ENCODE peak calls at places on chromosome 5, in five cellular contexts. N, O, F, V and B are unnamed samples.

GRCh38 chr5:109688647-109688998 is 1.1 kb upstream of the MAN2A1 start:
- DNase-seq in N (no peak), O (peak), F (peak), V (peak), B (no peak)

GRCh38 chr5:67879619-67880357 is 335.8 kb upstream of the PIK3R1 start:
- DNase-seq in N (no peak), O (no peak), F (no peak), V (no peak), B (no peak)

GRCh38 chr5:78518365-78519197 is 130.0 kb downstream of the LHFPL2 start:
- DNase-seq in N (peak), O (no peak), F (no peak), V (no peak), B (peak)

GRCh38 chr5:172479034-172479783 is 24.9 kb upstream of the SH3PXD2B start:
- DNase-seq in N (peak), O (peak), F (peak), V (peak), B (peak)

GRCh38 chr5:39461007-39461682 is 36.4 kb upstream of the DAB2 start:
- DNase-seq in N (peak), O (no peak), F (peak), V (peak), B (no peak)

GRCh38 chr5:173733831-173734491 is 117.5 kb upstream of the BOD1 start:
- DNase-seq in N (no peak), O (no peak), F (no peak), V (peak), B (no peak)

GRCh38 chr5:43711496-43711895 is 108.5 kb downstream of the NNT start:
- DNase-seq in N (no peak), O (no peak), F (no peak), V (no peak), B (no peak)

GRCh38 chr5:114361724-114362196 is at the start of gene KCNN2:
- DNase-seq in N (peak), O (no peak), F (peak), V (no peak), B (peak)

GRCh38 chr5:135364416-135365262 is 34.4 kb downstream of the MACROH2A1 start:
- DNase-seq in N (no peak), O (no peak), F (no peak), V (no peak), B (no peak)

GRCh38 chr5:82594097-82594496 is 315.9 kb upstream of the RPS23 start:
- DNase-seq in N (no peak), O (no peak), F (no peak), V (no peak), B (no peak)

GRCh38 chr5:116626272-116626723 is 51.7 kb upstream of the SEMA6A start:
- DNase-seq in N (peak), O (no peak), F (peak), V (no peak), B (peak)

GRCh38 chr5:78586251-78586650 is 62.3 kb downstream of the LHFPL2 start:
- DNase-seq in N (peak), O (peak), F (no peak), V (no peak), B (peak)

GRCh38 chr5:173850664-173851063 is 37.5 kb upstream of the CPEB4 start:
- DNase-seq in N (no peak), O (no peak), F (no peak), V (no peak), B (no peak)

GRCh38 chr5:38465045-38465444 is 91.4 kb downstream of the LIFR start:
- DNase-seq in N (peak), O (no peak), F (no peak), V (no peak), B (peak)

GRCh38 chr5:128264567-128264966 is 181.0 kb downstream of the SLC12A2 start:
- DNase-seq in N (no peak), O (no peak), F (no peak), V (no peak), B (no peak)

GRCh38 chr5:17154211-17154996 is 63.0 kb upstream of the BASP1 start:
- DNase-seq in N (no peak), O (no peak), F (no peak), V (no peak), B (no peak)

GRCh38 chr5:155514105-155514563 is 500.6 kb downstream of the KIF4B start:
- DNase-seq in N (no peak), O (no peak), F (no peak), V (no peak), B (no peak)

GRCh38 chr5:127012933-127013332 is 17.4 kb downstream of the MARCHF3 start:
- DNase-seq in N (no peak), O (no peak), F (no peak), V (no peak), B (no peak)

GRCh38 chr5:6424700-6425099 is 24.0 kb upstream of the UBE2QL1 start:
- DNase-seq in N (no peak), O (no peak), F (no peak), V (no peak), B (no peak)

GRCh38 chr5:39906146-39906545 is 481.4 kb upstream of the DAB2 start:
- DNase-seq in N (no peak), O (no peak), F (no peak), V (no peak), B (no peak)

GRCh38 chr5:145666591-145666990 is 168.6 kb downstream of the PRELID2 start:
- DNase-seq in N (no peak), O (no peak), F (no peak), V (no peak), B (no peak)

GRCh38 chr5:128920345-128921215 is 44.7 kb upstream of the SLC27A6 start:
- DNase-seq in N (no peak), O (no peak), F (no peak), V (no peak), B (no peak)

GRCh38 chr5:121982500-121983261 is 20.9 kb downstream of the SRFBP1 start:
- DNase-seq in N (no peak), O (no peak), F (no peak), V (no peak), B (no peak)

GRCh38 chr5:91219141-91219802 is 163.8 kb downstream of the ARRDC3 start:
- DNase-seq in N (peak), O (no peak), F (no peak), V (no peak), B (no peak)

GRCh38 chr5:179256229-179257189 is 88.8 kb downstream of the ADAMTS2 start:
- DNase-seq in N (peak), O (no peak), F (no peak), V (no peak), B (no peak)

GRCh38 chr5:178216088-178216534 is 11.8 kb downstream of the HNRNPAB start:
- DNase-seq in N (no peak), O (no peak), F (no peak), V (peak), B (no peak)

GRCh38 chr5:123937230-123937629 is 425.3 kb downstream of the CSNK1G3 start:
- DNase-seq in N (peak), O (no peak), F (no peak), V (peak), B (no peak)

GRCh38 chr5:136182618-136183017 is 10.3 kb downstream of the SMIM32 start:
- DNase-seq in N (no peak), O (no peak), F (no peak), V (no peak), B (no peak)

GRCh38 chr5:77266291-77266690 is 55.8 kb downstream of the PDE8B start:
- DNase-seq in N (no peak), O (no peak), F (no peak), V (no peak), B (no peak)

GRCh38 chr5:102243213-102243612 is 52.9 kb downstream of the SLCO4C1 start:
- DNase-seq in N (no peak), O (no peak), F (no peak), V (no peak), B (no peak)

GRCh38 chr5:95216136-95216955 is 68.5 kb downstream of the MCTP1 start:
- DNase-seq in N (no peak), O (no peak), F (no peak), V (no peak), B (no peak)

GRCh38 chr5:58322453-58322852 is 137.4 kb downstream of the PLK2 start:
- DNase-seq in N (no peak), O (no peak), F (no peak), V (no peak), B (no peak)

GRCh38 chr5:156451505-156451904 is 124.5 kb downstream of the SGCD start:
- DNase-seq in N (no peak), O (no peak), F (no peak), V (no peak), B (no peak)

GRCh38 chr5:179371123-179371515 is 25.9 kb upstream of the ADAMTS2 start:
- DNase-seq in N (no peak), O (no peak), F (no peak), V (no peak), B (no peak)

GRCh38 chr5:17069995-17070405 is 133.9 kb upstream of the MYO10 start:
- DNase-seq in N (no peak), O (no peak), F (no peak), V (no peak), B (no peak)

GRCh38 chr5:126656397-126657007 is 55.8 kb downstream of the PHAX start:
- DNase-seq in N (no peak), O (peak), F (peak), V (peak), B (no peak)

GRCh38 chr5:14097998-14098471 is 45.1 kb upstream of the TRIO start:
- DNase-seq in N (no peak), O (no peak), F (no peak), V (no peak), B (no peak)